ENCODE peak calls at places on chromosomes 7 and 10, in four cellular contexts. O is AG10803, K is GM10248, X is AG09309. Y is an unnamed sample.

GRCh38 chr10:26438534-26439269 is 561 bp downstream of the APBB1IP start:
- DNase-seq in X (no peak), O (peak), K (peak), Y (no peak)

GRCh38 chr7:28114056-28114455 is 66.5 kb downstream of the JAZF1 start:
- DNase-seq in O (no peak), K (no peak), X (no peak), Y (no peak)

GRCh38 chr10:77138541-77138940 is 499.1 kb downstream of the KCNMA1 start:
- DNase-seq in K (no peak), X (no peak), O (no peak), Y (no peak)

GRCh38 chr10:31660301-31660700 is 268.3 kb downstream of the ARHGAP12 start:
- DNase-seq in K (no peak), X (no peak), O (no peak), Y (no peak)

GRCh38 chr7:22406715-22407114 is 49.8 kb upstream of the RAPGEF5 start:
- DNase-seq in X (no peak), O (no peak), K (no peak), Y (no peak)

GRCh38 chr7:55158541-55158940 is 139.7 kb downstream of the EGFR start:
- DNase-seq in K (no peak), O (peak), X (peak), Y (peak)

GRCh38 chr10:103709341-103709920 is 145.9 kb downstream of the SH3PXD2A start:
- DNase-seq in K (no peak), O (peak), X (no peak), Y (no peak)

GRCh38 chr10:11058965-11059364 is 41.3 kb downstream of the CELF2 start:
- DNase-seq in K (no peak), X (no peak), O (peak), Y (no peak)

GRCh38 chr10:105761861-105762260 is 1120.8 kb downstream of the SORCS3 start:
- DNase-seq in X (no peak), K (no peak), O (no peak), Y (no peak)

GRCh38 chr10:122348512-122348911 is 26.0 kb upstream of the PLEKHA1 start:
- DNase-seq in O (no peak), X (no peak), K (no peak), Y (no peak)

GRCh38 chr10:48459270-48460147 is 145.4 kb downstream of the ARHGAP22 start:
- DNase-seq in K (no peak), O (no peak), X (no peak), Y (no peak)

GRCh38 chr7:149877890-149878522 is 4.2 kb downstream of the ATP6V0E2 start:
- DNase-seq in K (no peak), X (no peak), O (no peak), Y (no peak)

GRCh38 chr10:42990721-42991441 is 86.0 kb upstream of the RET start:
- DNase-seq in O (no peak), K (peak), X (no peak), Y (no peak)

GRCh38 chr7:143408686-143409551 is at the start of gene EPHA1:
- DNase-seq in K (no peak), O (no peak), X (no peak), Y (no peak)

GRCh38 chr10:64038097-64038496 is 516.9 kb downstream of the REEP3 start:
- DNase-seq in O (no peak), X (no peak), K (no peak), Y (no peak)

GRCh38 chr10:88651131-88651541 is 13.1 kb upstream of the LIPF start:
- DNase-seq in O (peak), X (peak), K (no peak), Y (peak)

GRCh38 chr7:22013711-22014110 is 68.0 kb upstream of the CDCA7L start:
- DNase-seq in K (no peak), O (no peak), X (no peak), Y (no peak)

GRCh38 chr10:528173-529165 is 161.0 kb downstream of the DIP2C start:
- DNase-seq in X (no peak), O (no peak), K (no peak), Y (no peak)

GRCh38 chr10:26903818-26904217 is 43.1 kb upstream of the ABI1 start:
- DNase-seq in K (no peak), O (no peak), X (no peak), Y (no peak)

GRCh38 chr10:58334817-58335305 is at the start of gene UBE2D1:
- DNase-seq in X (no peak), K (peak), O (peak), Y (no peak)

GRCh38 chr10:99912057-99912456 is 97.7 kb downstream of the DNMBP start:
- DNase-seq in O (no peak), X (no peak), K (no peak), Y (no peak)

GRCh38 chr10:99908512-99908911 is 101.2 kb downstream of the DNMBP start:
- DNase-seq in O (no peak), K (no peak), X (no peak), Y (no peak)

GRCh38 chr10:99905971-99906370 is 103.8 kb downstream of the DNMBP start:
- DNase-seq in O (no peak), K (no peak), X (no peak), Y (no peak)

GRCh38 chr10:99906470-99906869 is 103.3 kb downstream of the DNMBP start:
- DNase-seq in O (peak), K (no peak), X (no peak), Y (no peak)
- TF ChIP-seq CTCF in O (peak), K (no peak), X (no peak), Y (no peak)

GRCh38 chr7:3538051-3538450 is 237.0 kb downstream of the SDK1 start:
- DNase-seq in X (no peak), O (no peak), K (no peak), Y (no peak)
- TF ChIP-seq CTCF in X (no peak), O (no peak), K (no peak), Y (no peak)

GRCh38 chr7:142319970-142320369 is 62.1 kb upstream of the PRSS58 start:
- DNase-seq in X (no peak), K (no peak), O (no peak), Y (no peak)
- TF ChIP-seq CTCF in X (no peak), K (peak), O (no peak), Y (peak)

GRCh38 chr10:9254353-9254752 is 1199.9 kb downstream of the GATA3 start:
- DNase-seq in X (peak), O (peak), K (no peak), Y (no peak)
- TF ChIP-seq CTCF in X (no peak), O (no peak), K (no peak), Y (no peak)

DNA sequence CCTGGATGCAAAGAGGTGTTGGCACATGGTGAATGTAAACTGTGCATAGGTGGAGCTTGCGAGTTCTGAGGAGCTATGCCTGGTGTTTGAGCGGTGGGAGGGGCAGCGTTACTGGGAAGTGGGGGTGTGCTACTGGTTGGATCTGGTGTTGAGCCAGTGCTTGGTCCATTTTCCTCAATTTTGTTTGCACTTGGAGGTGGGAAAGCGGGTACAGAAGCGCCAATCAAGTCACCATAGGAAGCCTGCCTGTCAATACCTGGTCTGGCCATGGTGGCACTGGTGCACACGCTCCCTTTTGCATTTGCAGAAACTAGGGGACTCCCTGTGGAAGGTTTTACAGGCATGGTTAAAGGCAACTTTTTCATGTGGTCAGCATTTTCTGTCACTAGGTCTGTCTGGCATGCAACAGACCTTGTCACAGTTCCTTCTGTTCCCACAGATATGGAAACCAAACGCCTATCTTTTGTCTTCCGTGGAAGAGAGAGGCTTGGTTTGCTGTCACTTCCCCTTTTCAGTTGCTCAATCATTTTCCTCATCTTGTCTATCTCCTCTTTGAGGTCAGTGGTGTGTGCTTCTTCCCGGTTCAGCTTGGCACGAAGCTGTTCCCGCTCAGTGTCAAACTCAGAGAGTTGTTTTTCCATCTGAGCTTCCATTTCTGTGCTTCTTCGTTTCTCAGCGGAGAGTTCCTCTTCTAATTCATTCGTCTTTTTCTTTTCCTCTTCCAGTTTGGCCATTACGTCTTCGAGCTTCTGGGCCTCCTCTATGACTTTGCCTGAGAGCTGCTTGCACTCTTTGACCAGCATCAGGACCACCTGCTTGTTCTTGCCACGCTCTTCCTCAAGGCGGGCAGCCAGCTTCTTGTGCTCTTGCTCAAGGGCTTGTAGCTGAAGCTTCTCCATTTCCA is 81.1 kb downstream of the CTTNBP2 start:
- DNase-seq in O (no peak), X (no peak), K (peak), Y (no peak)
- TF ChIP-seq CTCF in O (no peak), X (no peak), K (no peak), Y (no peak)